ENCODE peak calls at places on chromosomes 2 and 18, in six cellular contexts. One of them, this sample, is unnamed.

GRCh38 chr18:46712406-46712805 is 44.4 kb downstream of the ST8SIA5 start:
- DNase-seq in kidney epithelial cell: peak; percentile 49
- DNase-seq in endothelial cell: no peak
- DNase-seq in cardiac muscle cell: no peak
- DNase-seq in IMR-90: peak; percentile 58
- DNase-seq in upper lobe of right lung: no peak
- DNase-seq in this sample: no peak

GRCh38 chr18:33733376-33733775 is 155.4 kb downstream of the ASXL3 start:
- DNase-seq in kidney epithelial cell: no peak
- DNase-seq in endothelial cell: no peak
- DNase-seq in IMR-90: no peak
- DNase-seq in cardiac muscle cell: no peak
- DNase-seq in upper lobe of right lung: no peak
- DNase-seq in this sample: no peak

GRCh38 chr2:235216901-235217300 is 265.1 kb downstream of the SH3BP4 start:
- DNase-seq in IMR-90: peak; percentile 4
- DNase-seq in upper lobe of right lung: no peak
- DNase-seq in endothelial cell: no peak
- DNase-seq in cardiac muscle cell: no peak
- DNase-seq in kidney epithelial cell: no peak
- DNase-seq in this sample: no peak

GRCh38 chr18:58578835-58579560 is 49.9 kb downstream of the ALPK2 start:
- DNase-seq in endothelial cell: no peak
- DNase-seq in cardiac muscle cell: peak; percentile 66
- DNase-seq in upper lobe of right lung: no peak
- DNase-seq in kidney epithelial cell: no peak
- DNase-seq in IMR-90: peak; percentile 88
- DNase-seq in this sample: peak; percentile 22

GRCh38 chr2:191555092-191555742 is 122.7 kb upstream of the NABP1 start:
- DNase-seq in upper lobe of right lung: peak; percentile 77
- DNase-seq in cardiac muscle cell: peak; percentile 85
- DNase-seq in endothelial cell: peak; percentile 86
- DNase-seq in kidney epithelial cell: no peak
- DNase-seq in IMR-90: peak; percentile 74
- DNase-seq in this sample: peak; percentile 82

GRCh38 chr2:17959356-17959755 is 80.9 kb downstream of the KCNS3 start:
- DNase-seq in upper lobe of right lung: no peak
- DNase-seq in IMR-90: no peak
- DNase-seq in kidney epithelial cell: no peak
- DNase-seq in endothelial cell: no peak
- DNase-seq in cardiac muscle cell: no peak
- DNase-seq in this sample: no peak

GRCh38 chr2:187658952-187659525 is 104.8 kb upstream of the TFPI start:
- DNase-seq in endothelial cell: peak; percentile 18
- DNase-seq in cardiac muscle cell: peak; percentile 41
- DNase-seq in upper lobe of right lung: no peak
- DNase-seq in kidney epithelial cell: no peak
- DNase-seq in IMR-90: peak; percentile 45
- DNase-seq in this sample: no peak

GRCh38 chr18:46601338-46601908 is 55.6 kb downstream of the LOXHD1 start:
- DNase-seq in kidney epithelial cell: no peak
- DNase-seq in endothelial cell: no peak
- DNase-seq in cardiac muscle cell: no peak
- DNase-seq in IMR-90: no peak
- DNase-seq in upper lobe of right lung: no peak
- DNase-seq in this sample: no peak

GRCh38 chr2:50575232-50575631 is 456.7 kb downstream of the NRXN1 start:
- DNase-seq in IMR-90: no peak
- DNase-seq in endothelial cell: no peak
- DNase-seq in upper lobe of right lung: no peak
- DNase-seq in cardiac muscle cell: no peak
- DNase-seq in kidney epithelial cell: no peak
- DNase-seq in this sample: no peak

GRCh38 chr18:25262920-25263319 is 89.0 kb downstream of the ZNF521 start:
- DNase-seq in endothelial cell: no peak
- DNase-seq in IMR-90: peak; percentile 77
- DNase-seq in kidney epithelial cell: no peak
- DNase-seq in cardiac muscle cell: no peak
- DNase-seq in upper lobe of right lung: no peak
- DNase-seq in this sample: no peak

GRCh38 chr2:6864938-6865345 is 765 bp downstream of the CMPK2 start:
- DNase-seq in IMR-90: no peak
- DNase-seq in cardiac muscle cell: no peak
- DNase-seq in upper lobe of right lung: peak; percentile 81
- DNase-seq in endothelial cell: no peak
- DNase-seq in kidney epithelial cell: no peak
- DNase-seq in this sample: no peak

GRCh38 chr2:51695531-51695930 is 663.6 kb upstream of the NRXN1 start:
- DNase-seq in upper lobe of right lung: no peak
- DNase-seq in endothelial cell: no peak
- DNase-seq in kidney epithelial cell: no peak
- DNase-seq in cardiac muscle cell: no peak
- DNase-seq in IMR-90: peak; percentile 65
- DNase-seq in this sample: no peak

GRCh38 chr18:63551769-63552168 is 9.6 kb downstream of the SERPINB12 start:
- DNase-seq in upper lobe of right lung: no peak
- DNase-seq in endothelial cell: no peak
- DNase-seq in IMR-90: no peak
- DNase-seq in kidney epithelial cell: no peak
- DNase-seq in cardiac muscle cell: no peak
- DNase-seq in this sample: no peak

GRCh38 chr2:190545756-190546385 is 11.3 kb upstream of the NEMP2 start:
- DNase-seq in endothelial cell: no peak
- DNase-seq in cardiac muscle cell: no peak
- DNase-seq in kidney epithelial cell: no peak
- DNase-seq in upper lobe of right lung: no peak
- DNase-seq in IMR-90: peak; percentile 58
- DNase-seq in this sample: no peak

GRCh38 chr18:76730901-76731300 is 91.5 kb upstream of the ZNF236 start:
- DNase-seq in upper lobe of right lung: no peak
- DNase-seq in cardiac muscle cell: no peak
- DNase-seq in kidney epithelial cell: no peak
- DNase-seq in IMR-90: no peak
- DNase-seq in endothelial cell: no peak
- DNase-seq in this sample: no peak

GRCh38 chr18:57437782-57438668 is 2.9 kb downstream of the ONECUT2 start:
- DNase-seq in cardiac muscle cell: peak; percentile 87
- DNase-seq in endothelial cell: peak; percentile 85
- DNase-seq in kidney epithelial cell: no peak
- DNase-seq in IMR-90: peak; percentile 26
- DNase-seq in upper lobe of right lung: no peak
- DNase-seq in this sample: no peak

GRCh38 chr2:200356794-200357472 is 50.4 kb downstream of the SPATS2L start:
- DNase-seq in IMR-90: peak; percentile 78
- DNase-seq in upper lobe of right lung: no peak
- DNase-seq in endothelial cell: no peak
- DNase-seq in cardiac muscle cell: no peak
- DNase-seq in kidney epithelial cell: no peak
- DNase-seq in this sample: no peak

GRCh38 chr2:39902103-39902502 is 123.0 kb upstream of the THUMPD2 start:
- DNase-seq in cardiac muscle cell: no peak
- DNase-seq in kidney epithelial cell: peak; percentile 80
- DNase-seq in endothelial cell: no peak
- DNase-seq in IMR-90: peak; percentile 85
- DNase-seq in upper lobe of right lung: no peak
- DNase-seq in this sample: no peak

GRCh38 chr2:233435436-233436190 is 81.3 kb downstream of the DGKD start:
- DNase-seq in kidney epithelial cell: no peak
- DNase-seq in upper lobe of right lung: peak; percentile 37
- DNase-seq in cardiac muscle cell: no peak
- DNase-seq in endothelial cell: no peak
- DNase-seq in IMR-90: no peak
- DNase-seq in this sample: no peak

GRCh38 chr2:222360146-222360545 is 61.3 kb upstream of the PAX3 start:
- DNase-seq in cardiac muscle cell: no peak
- DNase-seq in endothelial cell: no peak
- DNase-seq in IMR-90: no peak
- DNase-seq in upper lobe of right lung: no peak
- DNase-seq in kidney epithelial cell: no peak
- DNase-seq in this sample: no peak

GRCh38 chr18:2139676-2140075 is 431.6 kb downstream of the METTL4 start:
- DNase-seq in IMR-90: no peak
- DNase-seq in upper lobe of right lung: no peak
- DNase-seq in kidney epithelial cell: peak; percentile 48
- DNase-seq in cardiac muscle cell: no peak
- DNase-seq in endothelial cell: no peak
- DNase-seq in this sample: no peak

GRCh38 chr2:35410431-35411061 is 945.0 kb upstream of the CRIM1 start:
- DNase-seq in kidney epithelial cell: peak; percentile 7
- DNase-seq in endothelial cell: peak; percentile 80
- DNase-seq in cardiac muscle cell: peak; percentile 72
- DNase-seq in IMR-90: peak; percentile 29
- DNase-seq in upper lobe of right lung: peak; percentile 78
- DNase-seq in this sample: peak; percentile 81

GRCh38 chr2:240451108-240451611 is 15.7 kb downstream of the GPC1 start:
- DNase-seq in kidney epithelial cell: no peak
- DNase-seq in IMR-90: no peak
- DNase-seq in upper lobe of right lung: no peak
- DNase-seq in endothelial cell: no peak
- DNase-seq in cardiac muscle cell: no peak
- DNase-seq in this sample: no peak

GRCh38 chr18:61606068-61606660 is 272.9 kb downstream of the CDH20 start:
- DNase-seq in cardiac muscle cell: peak; percentile 54
- DNase-seq in endothelial cell: peak; percentile 21
- DNase-seq in upper lobe of right lung: no peak
- DNase-seq in IMR-90: peak; percentile 39
- DNase-seq in kidney epithelial cell: no peak
- DNase-seq in this sample: peak; percentile 55

GRCh38 chr2:41405429-41405828 is 642.4 kb upstream of the PKDCC start:
- DNase-seq in IMR-90: no peak
- DNase-seq in cardiac muscle cell: no peak
- DNase-seq in upper lobe of right lung: no peak
- DNase-seq in kidney epithelial cell: no peak
- DNase-seq in endothelial cell: no peak
- DNase-seq in this sample: no peak
- TF ChIP-seq CTCF in IMR-90: no peak
- TF ChIP-seq CTCF in cardiac muscle cell: no peak
- TF ChIP-seq CTCF in upper lobe of right lung: no peak
- TF ChIP-seq CTCF in kidney epithelial cell: no peak
- TF ChIP-seq CTCF in endothelial cell: no peak
- TF ChIP-seq CTCF in this sample: no peak

GRCh38 chr2:143279672-143280071 is 150.5 kb downstream of the ARHGAP15 start:
- DNase-seq in kidney epithelial cell: no peak
- DNase-seq in endothelial cell: no peak
- DNase-seq in IMR-90: peak; percentile 6
- DNase-seq in upper lobe of right lung: no peak
- DNase-seq in cardiac muscle cell: no peak
- DNase-seq in this sample: no peak

GRCh38 chr2:143284087-143284675 is 155.0 kb downstream of the ARHGAP15 start:
- DNase-seq in cardiac muscle cell: peak; percentile 72
- DNase-seq in kidney epithelial cell: peak; percentile 2
- DNase-seq in upper lobe of right lung: no peak
- DNase-seq in endothelial cell: peak; percentile 25
- DNase-seq in IMR-90: peak; percentile 50
- DNase-seq in this sample: no peak

GRCh38 chr2:143280097-143280757 is 151.0 kb downstream of the ARHGAP15 start:
- DNase-seq in kidney epithelial cell: no peak
- DNase-seq in upper lobe of right lung: no peak
- DNase-seq in IMR-90: no peak
- DNase-seq in endothelial cell: no peak
- DNase-seq in cardiac muscle cell: no peak
- DNase-seq in this sample: no peak

DNA sequence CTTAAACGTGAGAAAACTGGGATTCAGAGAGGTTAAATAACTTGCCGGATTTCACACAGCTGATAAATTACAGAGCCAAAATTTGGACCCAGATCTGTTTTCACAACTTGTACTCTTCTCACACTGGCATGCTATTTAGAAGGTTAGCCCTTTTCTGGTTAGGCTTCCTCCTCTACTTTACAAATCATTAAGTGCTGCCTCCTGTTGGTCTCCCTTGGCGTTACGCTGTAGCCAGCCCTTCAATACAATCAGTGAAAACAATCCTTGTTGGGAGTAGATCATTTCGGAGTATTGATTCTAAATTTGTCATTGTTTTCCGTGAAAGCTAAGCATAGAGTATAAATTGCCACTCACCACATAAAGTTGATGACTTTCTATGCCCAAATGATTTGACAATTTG is 153.5 kb downstream of the ARHGAP15 start:
- DNase-seq in upper lobe of right lung: no peak
- DNase-seq in IMR-90: no peak
- DNase-seq in kidney epithelial cell: no peak
- DNase-seq in cardiac muscle cell: no peak
- DNase-seq in endothelial cell: peak; percentile 27
- DNase-seq in this sample: no peak
- TF ChIP-seq CTCF in upper lobe of right lung: peak; percentile 27
- TF ChIP-seq CTCF in IMR-90: peak; percentile 17
- TF ChIP-seq CTCF in kidney epithelial cell: peak; percentile 9
- TF ChIP-seq CTCF in cardiac muscle cell: peak; percentile 26
- TF ChIP-seq CTCF in endothelial cell: peak; percentile 66
- TF ChIP-seq CTCF in this sample: no peak

GRCh38 chr2:18986046-18986445 is 372.4 kb downstream of the OSR1 start:
- DNase-seq in kidney epithelial cell: no peak
- DNase-seq in upper lobe of right lung: no peak
- DNase-seq in endothelial cell: no peak
- DNase-seq in cardiac muscle cell: no peak
- DNase-seq in IMR-90: no peak
- DNase-seq in this sample: no peak

GRCh38 chr2:18987592-18988073 is 370.8 kb downstream of the OSR1 start:
- DNase-seq in endothelial cell: no peak
- DNase-seq in IMR-90: peak; percentile 95
- DNase-seq in upper lobe of right lung: no peak
- DNase-seq in cardiac muscle cell: peak; percentile 14
- DNase-seq in kidney epithelial cell: no peak
- DNase-seq in this sample: peak; percentile 51

GRCh38 chr2:18991177-18992168 is 366.9 kb downstream of the OSR1 start:
- DNase-seq in endothelial cell: no peak
- DNase-seq in IMR-90: peak; percentile 78
- DNase-seq in cardiac muscle cell: no peak
- DNase-seq in upper lobe of right lung: no peak
- DNase-seq in kidney epithelial cell: no peak
- DNase-seq in this sample: no peak

GRCh38 chr2:18987021-18987420 is 371.4 kb downstream of the OSR1 start:
- DNase-seq in kidney epithelial cell: no peak
- DNase-seq in endothelial cell: no peak
- DNase-seq in upper lobe of right lung: no peak
- DNase-seq in IMR-90: peak; percentile 23
- DNase-seq in cardiac muscle cell: no peak
- DNase-seq in this sample: no peak

GRCh38 chr2:18988557-18989232 is 369.7 kb downstream of the OSR1 start:
- DNase-seq in upper lobe of right lung: no peak
- DNase-seq in endothelial cell: no peak
- DNase-seq in cardiac muscle cell: peak; percentile 46
- DNase-seq in IMR-90: peak; percentile 17
- DNase-seq in kidney epithelial cell: no peak
- DNase-seq in this sample: no peak
- TF ChIP-seq CTCF in upper lobe of right lung: no peak
- TF ChIP-seq CTCF in endothelial cell: no peak
- TF ChIP-seq CTCF in cardiac muscle cell: no peak
- TF ChIP-seq CTCF in IMR-90: no peak
- TF ChIP-seq CTCF in kidney epithelial cell: no peak
- TF ChIP-seq CTCF in this sample: no peak

DNA sequence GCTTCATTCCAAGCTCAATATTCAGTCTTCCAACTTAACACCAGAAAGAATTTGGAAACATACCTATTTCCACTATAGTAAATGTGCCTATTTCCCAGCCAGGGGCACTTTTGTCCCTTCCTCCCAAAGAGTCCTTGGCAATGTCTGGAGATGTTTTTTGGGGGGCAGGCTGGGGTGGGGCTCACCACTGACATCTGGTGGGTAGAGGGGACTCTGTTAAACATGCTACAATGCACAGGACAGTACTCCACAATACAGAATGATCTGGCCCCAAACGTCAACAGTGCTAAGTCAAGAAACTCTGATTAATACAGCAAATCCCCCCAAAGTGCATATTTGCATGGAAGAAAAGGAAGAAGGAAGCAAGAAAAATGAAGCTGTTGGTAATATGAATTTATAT is 61.7 kb downstream of the SMIM21 start:
- DNase-seq in kidney epithelial cell: no peak
- DNase-seq in IMR-90: no peak
- DNase-seq in endothelial cell: no peak
- DNase-seq in cardiac muscle cell: no peak
- DNase-seq in upper lobe of right lung: no peak
- DNase-seq in this sample: no peak
- TF ChIP-seq CTCF in kidney epithelial cell: no peak
- TF ChIP-seq CTCF in IMR-90: no peak
- TF ChIP-seq CTCF in endothelial cell: no peak
- TF ChIP-seq CTCF in cardiac muscle cell: peak; percentile 4
- TF ChIP-seq CTCF in upper lobe of right lung: peak; percentile 17
- TF ChIP-seq CTCF in this sample: no peak

This sample was measured in mesothelial cell of epicardium.